ENCODE peak calls at places on chromosomes 2 and 18, in four cellular contexts. One of them, this sample, is unnamed. For H3K4me1, the result is how much of the 10 kb centered on the place peaks cover.

GRCh38 chr2:71816815-71817214 is 330.8 kb downstream of the CYP26B1 start:
- DNase-seq in cardiac muscle cell: peak
- DNase-seq in CD8-positive, alpha-beta T cell: no peak
- DNase-seq in HCT116: no peak
- DNase-seq in this sample: no peak

GRCh38 chr2:121969155-121969554 is 213.7 kb downstream of the TSN start:
- DNase-seq in HCT116: no peak
- DNase-seq in CD8-positive, alpha-beta T cell: no peak
- DNase-seq in cardiac muscle cell: peak
- DNase-seq in this sample: no peak

GRCh38 chr2:182649316-182649715 is 66.7 kb upstream of the DNAJC10 start:
- DNase-seq in cardiac muscle cell: peak
- DNase-seq in HCT116: peak
- DNase-seq in CD8-positive, alpha-beta T cell: no peak
- DNase-seq in this sample: no peak

GRCh38 chr2:212618636-212619035 is 80.0 kb upstream of the ERBB4 start:
- DNase-seq in HCT116: no peak
- DNase-seq in CD8-positive, alpha-beta T cell: no peak
- DNase-seq in cardiac muscle cell: no peak
- DNase-seq in this sample: no peak

GRCh38 chr2:30505500-30506180 is 58.6 kb downstream of the LCLAT1 start:
- DNase-seq in CD8-positive, alpha-beta T cell: no peak
- DNase-seq in cardiac muscle cell: no peak
- DNase-seq in HCT116: no peak
- DNase-seq in this sample: no peak

GRCh38 chr2:115412501-115412900 is 970.1 kb downstream of the DPP10 start:
- DNase-seq in HCT116: no peak
- DNase-seq in cardiac muscle cell: peak
- DNase-seq in CD8-positive, alpha-beta T cell: no peak
- DNase-seq in this sample: no peak

GRCh38 chr18:4068552-4069158 is 386.5 kb downstream of the DLGAP1 start:
- DNase-seq in CD8-positive, alpha-beta T cell: no peak
- DNase-seq in HCT116: peak
- DNase-seq in cardiac muscle cell: peak
- DNase-seq in this sample: no peak

GRCh38 chr2:96495983-96496382 is 9.2 kb downstream of the NEURL3 start:
- DNase-seq in CD8-positive, alpha-beta T cell: no peak
- DNase-seq in cardiac muscle cell: no peak
- DNase-seq in HCT116: no peak
- DNase-seq in this sample: no peak

GRCh38 chr2:236215196-236215595 is 47.0 kb upstream of the GBX2 start:
- DNase-seq in HCT116: no peak
- DNase-seq in CD8-positive, alpha-beta T cell: no peak
- DNase-seq in cardiac muscle cell: no peak
- DNase-seq in this sample: no peak

GRCh38 chr2:219832904-219833303 is 205.5 kb downstream of the SLC4A3 start:
- DNase-seq in CD8-positive, alpha-beta T cell: no peak
- DNase-seq in cardiac muscle cell: no peak
- DNase-seq in HCT116: no peak
- DNase-seq in this sample: no peak

GRCh38 chr18:22658318-22658717 is 240.6 kb upstream of the CTAGE1 start:
- DNase-seq in HCT116: no peak
- DNase-seq in CD8-positive, alpha-beta T cell: no peak
- DNase-seq in cardiac muscle cell: no peak
- DNase-seq in this sample: no peak

GRCh38 chr2:66428986-66429612 is 5.8 kb upstream of the MEIS1 start:
- DNase-seq in cardiac muscle cell: peak
- DNase-seq in CD8-positive, alpha-beta T cell: no peak
- DNase-seq in HCT116: peak
- DNase-seq in this sample: no peak

GRCh38 chr2:135132314-135132713 is 80.2 kb downstream of the RAB3GAP1 start:
- DNase-seq in HCT116: no peak
- DNase-seq in cardiac muscle cell: peak
- DNase-seq in CD8-positive, alpha-beta T cell: no peak
- DNase-seq in this sample: no peak

GRCh38 chr18:21345851-21346250 is 103.8 kb downstream of the GREB1L start:
- DNase-seq in HCT116: no peak
- DNase-seq in cardiac muscle cell: no peak
- DNase-seq in CD8-positive, alpha-beta T cell: no peak
- DNase-seq in this sample: no peak

GRCh38 chr18:61502472-61502871 is 169.2 kb downstream of the CDH20 start:
- DNase-seq in CD8-positive, alpha-beta T cell: no peak
- DNase-seq in cardiac muscle cell: peak
- DNase-seq in HCT116: peak
- DNase-seq in this sample: no peak

GRCh38 chr2:239724194-239724849 is 300.8 kb downstream of the NDUFA10 start:
- DNase-seq in HCT116: no peak
- DNase-seq in CD8-positive, alpha-beta T cell: no peak
- DNase-seq in cardiac muscle cell: no peak
- DNase-seq in this sample: no peak

GRCh38 chr18:8029061-8029460 is 461.9 kb downstream of the PTPRM start:
- DNase-seq in cardiac muscle cell: no peak
- DNase-seq in HCT116: no peak
- DNase-seq in CD8-positive, alpha-beta T cell: no peak
- DNase-seq in this sample: no peak

GRCh38 chr2:23597687-23598086 is 212.7 kb downstream of the KLHL29 start:
- DNase-seq in cardiac muscle cell: no peak
- DNase-seq in HCT116: no peak
- DNase-seq in CD8-positive, alpha-beta T cell: no peak
- DNase-seq in this sample: no peak

GRCh38 chr18:49768051-49768391 is 45.3 kb downstream of the ACAA2 start:
- DNase-seq in cardiac muscle cell: peak
- DNase-seq in CD8-positive, alpha-beta T cell: no peak
- DNase-seq in HCT116: peak
- DNase-seq in this sample: peak

GRCh38 chr2:128488429-128488828 is 169.8 kb upstream of the HS6ST1 start:
- DNase-seq in HCT116: no peak
- DNase-seq in cardiac muscle cell: peak
- DNase-seq in CD8-positive, alpha-beta T cell: no peak
- DNase-seq in this sample: no peak

GRCh38 chr2:149715005-149715592 is 127.5 kb upstream of the MMADHC start:
- DNase-seq in cardiac muscle cell: peak
- DNase-seq in CD8-positive, alpha-beta T cell: no peak
- DNase-seq in HCT116: peak
- DNase-seq in this sample: no peak

GRCh38 chr2:218401834-218402370 is 2.2 kb downstream of the CTDSP1 start:
- DNase-seq in cardiac muscle cell: no peak
- DNase-seq in CD8-positive, alpha-beta T cell: no peak
- DNase-seq in HCT116: no peak
- DNase-seq in this sample: peak

GRCh38 chr2:66495788-66496640 is 61.1 kb downstream of the MEIS1 start:
- DNase-seq in HCT116: no peak
- DNase-seq in CD8-positive, alpha-beta T cell: no peak
- DNase-seq in cardiac muscle cell: peak
- DNase-seq in this sample: no peak

GRCh38 chr2:179410552-179411356 is 146.1 kb upstream of the SESTD1 start:
- DNase-seq in cardiac muscle cell: peak
- DNase-seq in HCT116: peak
- DNase-seq in CD8-positive, alpha-beta T cell: no peak
- DNase-seq in this sample: no peak

GRCh38 chr18:74895686-74896085 is 298.0 kb downstream of the ZNF407 start:
- DNase-seq in CD8-positive, alpha-beta T cell: no peak
- DNase-seq in HCT116: peak
- DNase-seq in cardiac muscle cell: peak
- DNase-seq in this sample: no peak

GRCh38 chr2:39431592-39432316 is 5.3 kb downstream of the MAP4K3 start:
- DNase-seq in CD8-positive, alpha-beta T cell: no peak
- DNase-seq in HCT116: no peak
- DNase-seq in cardiac muscle cell: peak
- DNase-seq in this sample: no peak
- TF ChIP-seq CTCF in CD8-positive, alpha-beta T cell: no peak
- TF ChIP-seq CTCF in HCT116: no peak
- TF ChIP-seq CTCF in cardiac muscle cell: no peak
- TF ChIP-seq CTCF in this sample: no peak

GRCh38 chr2:109225170-109225775 is 96.3 kb downstream of the SH3RF3 start:
- DNase-seq in HCT116: no peak
- DNase-seq in CD8-positive, alpha-beta T cell: peak
- DNase-seq in cardiac muscle cell: no peak
- DNase-seq in this sample: no peak

GRCh38 chr2:109223490-109223889 is 94.5 kb downstream of the SH3RF3 start:
- DNase-seq in CD8-positive, alpha-beta T cell: peak
- DNase-seq in cardiac muscle cell: no peak
- DNase-seq in HCT116: no peak
- DNase-seq in this sample: no peak

GRCh38 chr2:109222825-109223471 is 93.9 kb downstream of the SH3RF3 start:
- DNase-seq in cardiac muscle cell: no peak
- DNase-seq in HCT116: no peak
- DNase-seq in CD8-positive, alpha-beta T cell: peak
- DNase-seq in this sample: no peak

GRCh38 chr2:109218792-109219126 is 89.8 kb downstream of the SH3RF3 start:
- DNase-seq in CD8-positive, alpha-beta T cell: peak
- DNase-seq in cardiac muscle cell: no peak
- DNase-seq in HCT116: no peak
- DNase-seq in this sample: no peak

GRCh38 chr2:109222422-109222821 is 93.4 kb downstream of the SH3RF3 start:
- DNase-seq in HCT116: no peak
- DNase-seq in CD8-positive, alpha-beta T cell: peak
- DNase-seq in cardiac muscle cell: no peak
- DNase-seq in this sample: no peak
- H3K4me1 ChIP-seq in HCT116: under half
- H3K4me1 ChIP-seq in CD8-positive, alpha-beta T cell: under half
- H3K4me1 ChIP-seq in cardiac muscle cell: under half
- H3K4me1 ChIP-seq in this sample: under half

GRCh38 chr2:383173-383572 is 95.3 kb upstream of the ALKAL2 start:
- DNase-seq in cardiac muscle cell: no peak
- DNase-seq in HCT116: no peak
- DNase-seq in CD8-positive, alpha-beta T cell: no peak
- DNase-seq in this sample: no peak
- TF ChIP-seq CTCF in cardiac muscle cell: no peak
- TF ChIP-seq CTCF in HCT116: no peak
- TF ChIP-seq CTCF in CD8-positive, alpha-beta T cell: no peak
- TF ChIP-seq CTCF in this sample: no peak

GRCh38 chr2:108613261-108614042 is 79.2 kb downstream of the LIMS1 start:
- DNase-seq in cardiac muscle cell: no peak
- DNase-seq in HCT116: no peak
- DNase-seq in CD8-positive, alpha-beta T cell: no peak
- DNase-seq in this sample: no peak
- H3K4me1 ChIP-seq in cardiac muscle cell: half or more
- H3K4me1 ChIP-seq in HCT116: under half
- H3K4me1 ChIP-seq in CD8-positive, alpha-beta T cell: under half
- H3K4me1 ChIP-seq in this sample: under half

This sample was measured in mucosa of descending colon.